ENCODE peak calls at places on chromosomes 11 and 22, in five cellular contexts. Z, S, X, C and T are unnamed samples. For H3K4me1, the result is how much of the 10 kb centered on the place peaks cover.

GRCh38 chr11:35553831-35554230 is 28.4 kb upstream of the PAMR1 start:
- DNase-seq in S (no peak), C (peak), Z (no peak), X (no peak), T (no peak)

GRCh38 chr11:102924851-102925380 is 30.6 kb downstream of the MMP13 start:
- DNase-seq in Z (no peak), C (no peak), S (no peak), X (peak), T (no peak)

GRCh38 chr11:68749061-68749491 is 2.2 kb downstream of the TESMIN start:
- DNase-seq in S (no peak), Z (no peak), C (peak), X (no peak), T (no peak)

GRCh38 chr11:1412377-1413095 is 22.8 kb downstream of the BRSK2 start:
- DNase-seq in X (no peak), S (no peak), C (no peak), Z (peak), T (no peak)

GRCh38 chr11:105152556-105152955 is 13.0 kb upstream of the CARD18 start:
- DNase-seq in X (no peak), C (no peak), Z (no peak), S (no peak), T (no peak)

GRCh38 chr11:66012946-66013761 is 1.3 kb downstream of the CST6 start:
- DNase-seq in S (no peak), X (no peak), Z (no peak), C (no peak), T (no peak)

GRCh38 chr11:115134886-115135285 is 369.3 kb downstream of the CADM1 start:
- DNase-seq in C (no peak), X (no peak), Z (no peak), S (no peak), T (no peak)

GRCh38 chr11:122670131-122670530 is 14.6 kb downstream of the UBASH3B start:
- DNase-seq in C (no peak), Z (no peak), X (no peak), S (no peak), T (no peak)

GRCh38 chr22:25027959-25028840 is 75.7 kb downstream of the KIAA1671 start:
- DNase-seq in Z (peak), C (no peak), S (no peak), X (peak), T (peak)

GRCh38 chr22:39182478-39183030 is 30.1 kb upstream of the CBX7 start:
- DNase-seq in Z (no peak), X (no peak), S (peak), C (no peak), T (no peak)

GRCh38 chr11:17209939-17210245 is 2.1 kb upstream of the PIK3C2A start:
- DNase-seq in X (no peak), Z (no peak), C (no peak), S (no peak), T (no peak)

GRCh38 chr22:17164392-17165024 is 5.4 kb upstream of the HDHD5 start:
- DNase-seq in S (no peak), X (no peak), C (no peak), Z (no peak), T (no peak)

GRCh38 chr11:133928628-133929059 is 28.1 kb downstream of the IGSF9B start:
- DNase-seq in Z (no peak), X (no peak), S (no peak), C (no peak), T (no peak)

GRCh38 chr11:132336781-132337535 is 966.5 kb downstream of the NTM start:
- DNase-seq in X (no peak), S (no peak), C (no peak), Z (no peak), T (no peak)

GRCh38 chr22:50548913-50549790 is 3.5 kb downstream of the KLHDC7B start:
- DNase-seq in Z (no peak), S (peak), C (no peak), X (no peak), T (no peak)

GRCh38 chr11:57536947-57537654 is at the start of gene SMTNL1:
- DNase-seq in S (no peak), Z (no peak), X (no peak), C (no peak), T (no peak)

GRCh38 chr11:64318694-64319420 is 936 bp downstream of the PRDX5 start:
- DNase-seq in C (no peak), Z (peak), S (no peak), X (peak), T (no peak)

GRCh38 chr11:64317961-64318693 is at the start of gene PRDX5:
- DNase-seq in Z (peak), C (peak), X (peak), S (peak), T (peak)

GRCh38 chr11:64321026-64321425 is 3.1 kb downstream of the PRDX5 start:
- DNase-seq in X (no peak), Z (no peak), C (no peak), S (no peak), T (no peak)

GRCh38 chr11:64320556-64320955 is 2.6 kb downstream of the PRDX5 start:
- DNase-seq in Z (no peak), S (no peak), X (no peak), C (no peak), T (no peak)

GRCh38 chr11:64319421-64319761 is 1.5 kb downstream of the PRDX5 start:
- DNase-seq in Z (no peak), C (no peak), S (peak), X (peak), T (no peak)
- H3K4me3 ChIP-seq in Z (no peak), C (no peak), S (peak), X (no peak), T (no peak)

GRCh38 chr11:108220721-108221346 is 1.6 kb downstream of the NPAT start:
- DNase-seq in S (no peak), C (no peak), Z (no peak), X (no peak), T (no peak)
- TF ChIP-seq CTCF in S (no peak), C (peak), Z (no peak), X (no peak), T (no peak)

GRCh38 chr22:40237241-40237640 is 59.5 kb downstream of the TNRC6B start:
- DNase-seq in Z (no peak), S (no peak), C (no peak), X (no peak), T (no peak)
- H3K4me1 ChIP-seq in Z (under half), S (under half), C (under half), X (under half), T (under half)

DNA sequence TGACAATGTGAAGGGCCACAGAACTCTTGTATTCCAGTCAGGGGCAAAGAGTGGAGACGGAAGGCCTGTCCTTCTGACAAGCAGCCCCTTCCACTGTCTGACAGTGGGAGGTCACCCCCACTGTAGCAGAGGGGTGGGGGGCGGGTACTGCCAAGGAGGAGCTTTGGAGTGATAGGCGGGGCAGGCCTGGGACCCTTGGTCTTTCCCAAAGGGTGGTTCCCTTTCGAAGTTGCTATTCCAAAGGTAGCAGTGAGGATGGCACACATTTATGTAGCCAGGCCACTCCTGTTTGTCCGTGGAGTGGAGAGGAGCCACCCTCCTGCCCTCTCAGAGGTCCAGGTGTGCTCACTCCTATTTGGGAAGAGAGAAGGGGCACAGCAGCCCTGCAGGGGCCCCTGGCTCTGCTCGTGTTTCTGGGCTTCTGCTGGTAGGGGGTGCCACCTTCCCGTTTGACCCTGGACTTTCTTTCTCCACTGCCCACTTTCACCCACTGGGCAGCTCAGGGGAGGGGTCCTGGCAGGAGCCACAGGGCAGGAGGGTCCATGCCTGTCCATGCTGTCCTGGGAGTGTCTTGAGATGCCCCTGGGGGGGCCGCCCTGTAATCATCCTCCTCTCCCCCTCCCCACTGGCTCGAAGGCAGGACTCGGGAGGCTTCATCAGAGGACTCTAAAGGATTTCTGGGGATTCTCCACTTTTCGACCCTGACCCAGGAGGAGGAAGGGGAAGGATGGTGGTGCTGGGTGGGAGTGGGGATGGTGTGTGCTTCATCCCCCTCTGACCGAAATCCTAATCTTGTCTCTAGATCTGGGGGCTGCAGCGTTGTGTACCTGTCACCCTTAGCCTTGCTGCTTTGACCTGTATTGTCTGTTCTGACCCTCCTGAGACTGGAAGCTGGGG is 994 bp downstream of the TAGLN start:
- DNase-seq in C (no peak), S (peak), X (no peak), Z (no peak), T (no peak)
- H3K4me3 ChIP-seq in C (peak), S (peak), X (peak), Z (no peak), T (peak)

DNA sequence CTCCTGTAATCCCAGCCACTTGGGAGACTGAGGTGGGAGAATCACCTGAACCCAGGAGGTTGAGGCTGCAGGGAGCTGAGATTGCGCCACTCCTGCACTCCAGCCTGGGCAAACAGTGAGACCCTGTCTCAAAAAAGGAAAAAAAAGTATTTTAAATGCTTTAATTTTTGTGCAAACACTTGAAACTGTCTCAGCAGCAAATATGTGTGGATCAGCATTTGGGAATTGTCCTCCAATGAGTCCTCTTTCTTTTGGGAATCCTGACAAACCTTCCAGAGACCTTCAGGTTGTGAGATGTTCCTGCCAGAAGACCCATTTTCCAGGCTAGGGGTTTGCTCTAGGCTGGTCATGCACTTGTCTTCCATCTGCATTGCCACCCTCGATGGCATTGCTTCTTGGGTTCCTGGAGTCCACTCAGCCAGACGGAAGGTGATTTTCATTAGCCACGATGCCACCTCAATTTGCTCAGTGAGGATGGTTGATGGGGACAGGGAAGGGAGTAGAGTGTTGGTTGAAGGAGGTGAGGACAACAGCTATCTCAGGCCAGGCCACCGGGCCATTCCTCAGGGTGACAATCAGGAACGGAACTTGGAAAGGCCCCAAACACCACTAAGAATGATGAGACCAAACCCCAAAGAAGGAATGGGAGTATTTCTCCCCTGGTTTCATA is 55.4 kb downstream of the ST14 start:
- DNase-seq in S (no peak), Z (no peak), C (no peak), X (no peak), T (no peak)
- TF ChIP-seq CTCF in S (no peak), Z (no peak), C (no peak), X (no peak), T (no peak)

GRCh38 chr11:61699737-61700160 is 19.6 kb downstream of the DAGLA start:
- DNase-seq in C (no peak), X (peak), Z (peak), S (no peak), T (peak)
- H3K4me1 ChIP-seq in C (under half), X (half or more), Z (half or more), S (half or more), T (half or more)

GRCh38 chr11:63527667-63528066 is 8.9 kb upstream of the PLAAT4 start:
- DNase-seq in Z (no peak), S (no peak), C (no peak), X (no peak), T (no peak)

GRCh38 chr11:63532799-63533475 is 3.7 kb upstream of the PLAAT4 start:
- DNase-seq in S (no peak), Z (no peak), C (no peak), X (no peak), T (no peak)

GRCh38 chr11:63534076-63534475 is 2.5 kb upstream of the PLAAT4 start:
- DNase-seq in S (no peak), X (no peak), C (no peak), Z (no peak), T (no peak)

GRCh38 chr11:63532150-63532549 is 4.5 kb upstream of the PLAAT4 start:
- DNase-seq in Z (no peak), X (no peak), C (no peak), S (no peak), T (no peak)

DNA sequence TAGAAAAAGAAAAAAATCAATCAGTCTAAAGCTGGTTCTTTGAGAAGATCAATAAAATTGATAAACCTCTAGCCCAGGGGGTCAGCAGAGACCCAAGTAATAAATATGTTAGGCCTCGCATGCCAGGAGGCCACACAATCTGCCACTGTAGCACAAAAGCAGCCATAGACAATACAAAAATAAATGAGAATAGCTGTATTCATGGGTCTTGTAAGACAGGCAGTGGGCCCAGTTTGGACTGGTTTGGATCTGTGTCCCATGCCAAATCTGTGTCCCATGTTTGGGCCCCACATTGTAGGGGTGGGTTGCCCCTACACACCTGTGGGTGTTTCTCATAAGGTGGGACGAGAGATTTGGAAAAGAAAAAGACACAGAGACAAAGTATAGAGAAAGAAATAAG is 6.6 kb upstream of the PLAAT4 start:
- DNase-seq in Z (no peak), X (no peak), C (no peak), S (no peak), T (no peak)
- H3K4me3 ChIP-seq in Z (no peak), X (no peak), C (no peak), S (no peak), T (no peak)

GRCh38 chr11:13210424-13210823 is 67.2 kb upstream of the BMAL1 start:
- DNase-seq in Z (peak), C (peak), X (peak), S (peak), T (peak)
- TF ChIP-seq CTCF in Z (no peak), C (peak), X (peak), S (peak), T (peak)

DNA sequence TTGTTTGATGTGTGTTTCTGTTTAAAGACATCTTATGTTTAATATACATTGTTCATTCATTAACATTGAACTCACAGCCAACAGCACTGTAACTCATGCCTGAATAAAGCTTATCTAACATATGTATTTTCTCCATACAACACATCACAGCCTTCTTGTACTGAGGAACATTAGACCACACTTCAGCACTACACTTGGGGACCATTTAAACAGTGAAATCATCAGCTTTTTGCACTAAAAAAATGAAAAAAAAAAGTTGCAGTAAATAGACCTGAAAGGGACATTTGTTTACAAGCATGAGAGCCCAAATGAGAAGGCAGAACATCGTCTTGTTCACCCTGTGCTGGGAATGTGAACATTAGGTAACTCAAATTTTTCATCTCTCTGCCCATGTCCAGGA is 15.3 kb upstream of the TPP1 start:
- DNase-seq in X (no peak), Z (no peak), S (no peak), C (no peak), T (no peak)
- H3K4me1 ChIP-seq in X (under half), Z (half or more), S (under half), C (under half), T (under half)

DNA sequence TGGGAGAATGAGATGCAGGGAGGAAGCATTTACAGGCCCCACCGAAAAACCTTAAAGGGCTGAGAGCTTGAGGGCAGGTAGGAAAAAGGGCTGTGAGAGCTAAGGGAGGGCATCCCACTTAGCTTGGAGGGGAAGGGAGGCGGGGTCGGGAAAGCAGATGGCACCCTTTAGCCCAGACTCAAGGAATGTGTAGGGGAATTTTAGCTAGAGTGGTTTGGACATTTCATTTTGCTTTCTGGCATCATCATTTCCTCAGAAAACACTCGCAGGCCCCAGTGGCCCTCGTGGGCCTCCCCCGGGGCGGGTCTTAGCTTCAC is 846 bp upstream of the STIM1 start:
- DNase-seq in Z (no peak), X (no peak), C (no peak), S (no peak), T (no peak)
- H3K4me3 ChIP-seq in Z (no peak), X (no peak), C (no peak), S (peak), T (peak)